ENCODE peak calls at places on chromosomes 1 and 21, in six cellular contexts. One of them, this sample, is unnamed.

GRCh38 chr1:39478536-39478935 is 12.9 kb upstream of the BMP8A start:
- DNase-seq in upper lobe of left lung: no peak
- DNase-seq in HTR-8/SVneo: no peak
- DNase-seq in stimulated activated CD4-positive, alpha-beta T cell treated with anti-CD3 and anti-CD28 coated beads, Interleukin-1b, Interleukin-23, amount 100 ng/mL, for 48 hours: no peak
- DNase-seq in GOT3: no peak
- DNase-seq in cardiac muscle cell: no peak
- DNase-seq in this sample: no peak

GRCh38 chr1:179743679-179744400 is 749 bp downstream of the FAM163A start:
- DNase-seq in upper lobe of left lung: no peak
- DNase-seq in HTR-8/SVneo: no peak
- DNase-seq in stimulated activated CD4-positive, alpha-beta T cell treated with anti-CD3 and anti-CD28 coated beads, Interleukin-1b, Interleukin-23, amount 100 ng/mL, for 48 hours: no peak
- DNase-seq in GOT3: no peak
- DNase-seq in cardiac muscle cell: peak
- DNase-seq in this sample: no peak

GRCh38 chr1:234621657-234622335 is 11.8 kb upstream of the IRF2BP2 start:
- DNase-seq in upper lobe of left lung: no peak
- DNase-seq in HTR-8/SVneo: no peak
- DNase-seq in stimulated activated CD4-positive, alpha-beta T cell treated with anti-CD3 and anti-CD28 coated beads, Interleukin-1b, Interleukin-23, amount 100 ng/mL, for 48 hours: no peak
- DNase-seq in GOT3: no peak
- DNase-seq in cardiac muscle cell: no peak
- DNase-seq in this sample: no peak

GRCh38 chr1:107493111-107493716 is 352.4 kb downstream of the NTNG1 start:
- DNase-seq in upper lobe of left lung: no peak
- DNase-seq in HTR-8/SVneo: no peak
- DNase-seq in stimulated activated CD4-positive, alpha-beta T cell treated with anti-CD3 and anti-CD28 coated beads, Interleukin-1b, Interleukin-23, amount 100 ng/mL, for 48 hours: no peak
- DNase-seq in GOT3: no peak
- DNase-seq in cardiac muscle cell: no peak
- DNase-seq in this sample: no peak

GRCh38 chr1:3678361-3679097 is 26.2 kb downstream of the TP73 start:
- DNase-seq in upper lobe of left lung: no peak
- DNase-seq in HTR-8/SVneo: no peak
- DNase-seq in stimulated activated CD4-positive, alpha-beta T cell treated with anti-CD3 and anti-CD28 coated beads, Interleukin-1b, Interleukin-23, amount 100 ng/mL, for 48 hours: no peak
- DNase-seq in GOT3: no peak
- DNase-seq in cardiac muscle cell: no peak
- DNase-seq in this sample: no peak

GRCh38 chr1:24727490-24728214 is 17.6 kb upstream of the CLIC4 start:
- DNase-seq in upper lobe of left lung: peak
- DNase-seq in HTR-8/SVneo: no peak
- DNase-seq in stimulated activated CD4-positive, alpha-beta T cell treated with anti-CD3 and anti-CD28 coated beads, Interleukin-1b, Interleukin-23, amount 100 ng/mL, for 48 hours: peak
- DNase-seq in GOT3: peak
- DNase-seq in cardiac muscle cell: no peak
- DNase-seq in this sample: no peak

GRCh38 chr21:30936207-30936606 is 54.8 kb upstream of the KRTAP11-1 start:
- DNase-seq in upper lobe of left lung: no peak
- DNase-seq in HTR-8/SVneo: no peak
- DNase-seq in stimulated activated CD4-positive, alpha-beta T cell treated with anti-CD3 and anti-CD28 coated beads, Interleukin-1b, Interleukin-23, amount 100 ng/mL, for 48 hours: no peak
- DNase-seq in GOT3: no peak
- DNase-seq in cardiac muscle cell: no peak
- DNase-seq in this sample: no peak

GRCh38 chr21:35491114-35491513 is 442.0 kb upstream of the RUNX1 start:
- DNase-seq in upper lobe of left lung: no peak
- DNase-seq in HTR-8/SVneo: no peak
- DNase-seq in stimulated activated CD4-positive, alpha-beta T cell treated with anti-CD3 and anti-CD28 coated beads, Interleukin-1b, Interleukin-23, amount 100 ng/mL, for 48 hours: no peak
- DNase-seq in GOT3: no peak
- DNase-seq in cardiac muscle cell: peak
- DNase-seq in this sample: no peak

GRCh38 chr1:201696217-201696761 is 132.7 kb upstream of the IPO9 start:
- DNase-seq in upper lobe of left lung: no peak
- DNase-seq in HTR-8/SVneo: peak
- DNase-seq in stimulated activated CD4-positive, alpha-beta T cell treated with anti-CD3 and anti-CD28 coated beads, Interleukin-1b, Interleukin-23, amount 100 ng/mL, for 48 hours: no peak
- DNase-seq in GOT3: peak
- DNase-seq in cardiac muscle cell: no peak
- DNase-seq in this sample: no peak

GRCh38 chr1:94862718-94863117 is 42.6 kb downstream of the SLC44A3 start:
- DNase-seq in upper lobe of left lung: no peak
- DNase-seq in HTR-8/SVneo: no peak
- DNase-seq in stimulated activated CD4-positive, alpha-beta T cell treated with anti-CD3 and anti-CD28 coated beads, Interleukin-1b, Interleukin-23, amount 100 ng/mL, for 48 hours: no peak
- DNase-seq in GOT3: no peak
- DNase-seq in cardiac muscle cell: no peak
- DNase-seq in this sample: no peak

GRCh38 chr1:85580046-85580411 is 532 bp upstream of the CCN1 start:
- DNase-seq in upper lobe of left lung: no peak
- DNase-seq in HTR-8/SVneo: no peak
- DNase-seq in stimulated activated CD4-positive, alpha-beta T cell treated with anti-CD3 and anti-CD28 coated beads, Interleukin-1b, Interleukin-23, amount 100 ng/mL, for 48 hours: no peak
- DNase-seq in GOT3: no peak
- DNase-seq in cardiac muscle cell: peak
- DNase-seq in this sample: no peak

GRCh38 chr1:228352677-228353481 is 53.8 kb downstream of the TRIM11 start:
- DNase-seq in upper lobe of left lung: no peak
- DNase-seq in HTR-8/SVneo: no peak
- DNase-seq in stimulated activated CD4-positive, alpha-beta T cell treated with anti-CD3 and anti-CD28 coated beads, Interleukin-1b, Interleukin-23, amount 100 ng/mL, for 48 hours: no peak
- DNase-seq in GOT3: no peak
- DNase-seq in cardiac muscle cell: no peak
- DNase-seq in this sample: no peak

GRCh38 chr1:112599513-112599912 is 19.4 kb downstream of the ST7L start:
- DNase-seq in upper lobe of left lung: no peak
- DNase-seq in HTR-8/SVneo: no peak
- DNase-seq in stimulated activated CD4-positive, alpha-beta T cell treated with anti-CD3 and anti-CD28 coated beads, Interleukin-1b, Interleukin-23, amount 100 ng/mL, for 48 hours: no peak
- DNase-seq in GOT3: no peak
- DNase-seq in cardiac muscle cell: no peak
- DNase-seq in this sample: no peak

GRCh38 chr1:227192163-227192562 is 126.1 kb downstream of the CDC42BPA start:
- DNase-seq in upper lobe of left lung: no peak
- DNase-seq in HTR-8/SVneo: peak
- DNase-seq in stimulated activated CD4-positive, alpha-beta T cell treated with anti-CD3 and anti-CD28 coated beads, Interleukin-1b, Interleukin-23, amount 100 ng/mL, for 48 hours: peak
- DNase-seq in GOT3: peak
- DNase-seq in cardiac muscle cell: no peak
- DNase-seq in this sample: no peak

GRCh38 chr1:102851616-102852015 is 256.7 kb downstream of the COL11A1 start:
- DNase-seq in upper lobe of left lung: no peak
- DNase-seq in HTR-8/SVneo: no peak
- DNase-seq in stimulated activated CD4-positive, alpha-beta T cell treated with anti-CD3 and anti-CD28 coated beads, Interleukin-1b, Interleukin-23, amount 100 ng/mL, for 48 hours: no peak
- DNase-seq in GOT3: no peak
- DNase-seq in cardiac muscle cell: no peak
- DNase-seq in this sample: no peak

GRCh38 chr21:31326478-31327247 is 17.4 kb downstream of the TIAM1 start:
- DNase-seq in upper lobe of left lung: no peak
- DNase-seq in HTR-8/SVneo: no peak
- DNase-seq in stimulated activated CD4-positive, alpha-beta T cell treated with anti-CD3 and anti-CD28 coated beads, Interleukin-1b, Interleukin-23, amount 100 ng/mL, for 48 hours: peak
- DNase-seq in GOT3: no peak
- DNase-seq in cardiac muscle cell: no peak
- DNase-seq in this sample: peak

GRCh38 chr1:203306970-203307541 is 1.7 kb downstream of the BTG2 start:
- DNase-seq in upper lobe of left lung: peak
- DNase-seq in HTR-8/SVneo: no peak
- DNase-seq in stimulated activated CD4-positive, alpha-beta T cell treated with anti-CD3 and anti-CD28 coated beads, Interleukin-1b, Interleukin-23, amount 100 ng/mL, for 48 hours: peak
- DNase-seq in GOT3: no peak
- DNase-seq in cardiac muscle cell: no peak
- DNase-seq in this sample: peak

GRCh38 chr1:28365864-28366263 is 3.7 kb upstream of the PHACTR4 start:
- DNase-seq in upper lobe of left lung: no peak
- DNase-seq in HTR-8/SVneo: no peak
- DNase-seq in stimulated activated CD4-positive, alpha-beta T cell treated with anti-CD3 and anti-CD28 coated beads, Interleukin-1b, Interleukin-23, amount 100 ng/mL, for 48 hours: no peak
- DNase-seq in GOT3: no peak
- DNase-seq in cardiac muscle cell: no peak
- DNase-seq in this sample: no peak

GRCh38 chr1:78440381-78440793 is 50.4 kb upstream of the PTGFR start:
- DNase-seq in upper lobe of left lung: no peak
- DNase-seq in HTR-8/SVneo: no peak
- DNase-seq in stimulated activated CD4-positive, alpha-beta T cell treated with anti-CD3 and anti-CD28 coated beads, Interleukin-1b, Interleukin-23, amount 100 ng/mL, for 48 hours: no peak
- DNase-seq in GOT3: no peak
- DNase-seq in cardiac muscle cell: no peak
- DNase-seq in this sample: no peak

GRCh38 chr1:186212574-186213224 is 162.4 kb downstream of the TPR start:
- DNase-seq in upper lobe of left lung: peak
- DNase-seq in HTR-8/SVneo: peak
- DNase-seq in stimulated activated CD4-positive, alpha-beta T cell treated with anti-CD3 and anti-CD28 coated beads, Interleukin-1b, Interleukin-23, amount 100 ng/mL, for 48 hours: peak
- DNase-seq in GOT3: no peak
- DNase-seq in cardiac muscle cell: peak
- DNase-seq in this sample: no peak

GRCh38 chr1:10624256-10625050 is 149.7 kb downstream of the PEX14 start:
- DNase-seq in upper lobe of left lung: peak
- DNase-seq in HTR-8/SVneo: no peak
- DNase-seq in stimulated activated CD4-positive, alpha-beta T cell treated with anti-CD3 and anti-CD28 coated beads, Interleukin-1b, Interleukin-23, amount 100 ng/mL, for 48 hours: no peak
- DNase-seq in GOT3: no peak
- DNase-seq in cardiac muscle cell: no peak
- DNase-seq in this sample: no peak

GRCh38 chr1:155064109-155064812 is 721 bp downstream of the EFNA4 start:
- DNase-seq in upper lobe of left lung: no peak
- DNase-seq in HTR-8/SVneo: no peak
- DNase-seq in stimulated activated CD4-positive, alpha-beta T cell treated with anti-CD3 and anti-CD28 coated beads, Interleukin-1b, Interleukin-23, amount 100 ng/mL, for 48 hours: no peak
- DNase-seq in GOT3: no peak
- DNase-seq in cardiac muscle cell: peak
- DNase-seq in this sample: no peak

GRCh38 chr1:174135200-174135599 is 24.1 kb upstream of the RABGAP1L start:
- DNase-seq in upper lobe of left lung: no peak
- DNase-seq in HTR-8/SVneo: no peak
- DNase-seq in stimulated activated CD4-positive, alpha-beta T cell treated with anti-CD3 and anti-CD28 coated beads, Interleukin-1b, Interleukin-23, amount 100 ng/mL, for 48 hours: no peak
- DNase-seq in GOT3: no peak
- DNase-seq in cardiac muscle cell: no peak
- DNase-seq in this sample: no peak

GRCh38 chr1:228373681-228374571 is 32.7 kb downstream of the TRIM11 start:
- DNase-seq in upper lobe of left lung: no peak
- DNase-seq in HTR-8/SVneo: no peak
- DNase-seq in stimulated activated CD4-positive, alpha-beta T cell treated with anti-CD3 and anti-CD28 coated beads, Interleukin-1b, Interleukin-23, amount 100 ng/mL, for 48 hours: peak
- DNase-seq in GOT3: no peak
- DNase-seq in cardiac muscle cell: no peak
- DNase-seq in this sample: no peak

GRCh38 chr1:103788377-103788776 is 38.7 kb downstream of the AMY1C start:
- DNase-seq in upper lobe of left lung: no peak
- DNase-seq in HTR-8/SVneo: no peak
- DNase-seq in stimulated activated CD4-positive, alpha-beta T cell treated with anti-CD3 and anti-CD28 coated beads, Interleukin-1b, Interleukin-23, amount 100 ng/mL, for 48 hours: no peak
- DNase-seq in GOT3: no peak
- DNase-seq in cardiac muscle cell: peak
- DNase-seq in this sample: no peak

GRCh38 chr1:155178441-155179106 is 4.9 kb downstream of the TRIM46 start:
- DNase-seq in upper lobe of left lung: peak
- DNase-seq in HTR-8/SVneo: no peak
- DNase-seq in stimulated activated CD4-positive, alpha-beta T cell treated with anti-CD3 and anti-CD28 coated beads, Interleukin-1b, Interleukin-23, amount 100 ng/mL, for 48 hours: no peak
- DNase-seq in GOT3: no peak
- DNase-seq in cardiac muscle cell: no peak
- DNase-seq in this sample: no peak

GRCh38 chr1:78607944-78608343 is 12.3 kb upstream of the IFI44L start:
- DNase-seq in upper lobe of left lung: no peak
- DNase-seq in HTR-8/SVneo: no peak
- DNase-seq in stimulated activated CD4-positive, alpha-beta T cell treated with anti-CD3 and anti-CD28 coated beads, Interleukin-1b, Interleukin-23, amount 100 ng/mL, for 48 hours: no peak
- DNase-seq in GOT3: no peak
- DNase-seq in cardiac muscle cell: no peak
- DNase-seq in this sample: no peak

GRCh38 chr1:237043846-237044636 is 2.1 kb downstream of the RYR2 start:
- DNase-seq in upper lobe of left lung: no peak
- DNase-seq in HTR-8/SVneo: no peak
- DNase-seq in stimulated activated CD4-positive, alpha-beta T cell treated with anti-CD3 and anti-CD28 coated beads, Interleukin-1b, Interleukin-23, amount 100 ng/mL, for 48 hours: no peak
- DNase-seq in GOT3: no peak
- DNase-seq in cardiac muscle cell: peak
- DNase-seq in this sample: no peak

GRCh38 chr1:90370696-90371095 is 346.4 kb downstream of the BARHL2 start:
- DNase-seq in upper lobe of left lung: no peak
- DNase-seq in HTR-8/SVneo: no peak
- DNase-seq in stimulated activated CD4-positive, alpha-beta T cell treated with anti-CD3 and anti-CD28 coated beads, Interleukin-1b, Interleukin-23, amount 100 ng/mL, for 48 hours: no peak
- DNase-seq in GOT3: no peak
- DNase-seq in cardiac muscle cell: no peak
- DNase-seq in this sample: no peak

GRCh38 chr1:65209005-65209885 is 61.2 kb downstream of the AK4 start:
- DNase-seq in upper lobe of left lung: no peak
- DNase-seq in HTR-8/SVneo: peak
- DNase-seq in stimulated activated CD4-positive, alpha-beta T cell treated with anti-CD3 and anti-CD28 coated beads, Interleukin-1b, Interleukin-23, amount 100 ng/mL, for 48 hours: no peak
- DNase-seq in GOT3: no peak
- DNase-seq in cardiac muscle cell: peak
- DNase-seq in this sample: no peak

GRCh38 chr1:162206749-162207635 is 137.5 kb downstream of the NOS1AP start:
- DNase-seq in upper lobe of left lung: peak
- DNase-seq in HTR-8/SVneo: no peak
- DNase-seq in stimulated activated CD4-positive, alpha-beta T cell treated with anti-CD3 and anti-CD28 coated beads, Interleukin-1b, Interleukin-23, amount 100 ng/mL, for 48 hours: no peak
- DNase-seq in GOT3: no peak
- DNase-seq in cardiac muscle cell: peak
- DNase-seq in this sample: no peak

GRCh38 chr1:60621524-60621923 is 460.8 kb upstream of the NFIA start:
- DNase-seq in upper lobe of left lung: no peak
- DNase-seq in HTR-8/SVneo: no peak
- DNase-seq in stimulated activated CD4-positive, alpha-beta T cell treated with anti-CD3 and anti-CD28 coated beads, Interleukin-1b, Interleukin-23, amount 100 ng/mL, for 48 hours: no peak
- DNase-seq in GOT3: no peak
- DNase-seq in cardiac muscle cell: no peak
- DNase-seq in this sample: no peak

GRCh38 chr1:86741947-86742572 is 37.7 kb downstream of the SH3GLB1 start:
- DNase-seq in upper lobe of left lung: peak
- DNase-seq in HTR-8/SVneo: peak
- DNase-seq in stimulated activated CD4-positive, alpha-beta T cell treated with anti-CD3 and anti-CD28 coated beads, Interleukin-1b, Interleukin-23, amount 100 ng/mL, for 48 hours: no peak
- DNase-seq in GOT3: no peak
- DNase-seq in cardiac muscle cell: peak
- DNase-seq in this sample: peak

GRCh38 chr1:32817815-32818786 is 648 bp downstream of the S100PBP start:
- DNase-seq in upper lobe of left lung: peak
- DNase-seq in HTR-8/SVneo: peak
- DNase-seq in stimulated activated CD4-positive, alpha-beta T cell treated with anti-CD3 and anti-CD28 coated beads, Interleukin-1b, Interleukin-23, amount 100 ng/mL, for 48 hours: peak
- DNase-seq in GOT3: no peak
- DNase-seq in cardiac muscle cell: peak
- DNase-seq in this sample: peak

GRCh38 chr1:232454487-232454886 is 175.4 kb downstream of the SIPA1L2 start:
- DNase-seq in upper lobe of left lung: no peak
- DNase-seq in HTR-8/SVneo: no peak
- DNase-seq in stimulated activated CD4-positive, alpha-beta T cell treated with anti-CD3 and anti-CD28 coated beads, Interleukin-1b, Interleukin-23, amount 100 ng/mL, for 48 hours: no peak
- DNase-seq in GOT3: no peak
- DNase-seq in cardiac muscle cell: no peak
- DNase-seq in this sample: no peak

GRCh38 chr1:2975466-2976179 is 45.6 kb upstream of the ACTRT2 start:
- DNase-seq in upper lobe of left lung: peak
- DNase-seq in HTR-8/SVneo: no peak
- DNase-seq in stimulated activated CD4-positive, alpha-beta T cell treated with anti-CD3 and anti-CD28 coated beads, Interleukin-1b, Interleukin-23, amount 100 ng/mL, for 48 hours: no peak
- DNase-seq in GOT3: no peak
- DNase-seq in cardiac muscle cell: no peak
- DNase-seq in this sample: no peak

GRCh38 chr1:115456441-115456961 is 118.5 kb upstream of the NGF start:
- DNase-seq in upper lobe of left lung: no peak
- DNase-seq in HTR-8/SVneo: no peak
- DNase-seq in stimulated activated CD4-positive, alpha-beta T cell treated with anti-CD3 and anti-CD28 coated beads, Interleukin-1b, Interleukin-23, amount 100 ng/mL, for 48 hours: no peak
- DNase-seq in GOT3: no peak
- DNase-seq in cardiac muscle cell: no peak
- DNase-seq in this sample: no peak

GRCh38 chr1:239870194-239870593 is 221.5 kb upstream of the FMN2 start:
- DNase-seq in upper lobe of left lung: no peak
- DNase-seq in HTR-8/SVneo: no peak
- DNase-seq in stimulated activated CD4-positive, alpha-beta T cell treated with anti-CD3 and anti-CD28 coated beads, Interleukin-1b, Interleukin-23, amount 100 ng/mL, for 48 hours: no peak
- DNase-seq in GOT3: no peak
- DNase-seq in cardiac muscle cell: no peak
- DNase-seq in this sample: no peak

GRCh38 chr1:202343652-202344349 is 2.1 kb upstream of the UBE2T start:
- DNase-seq in upper lobe of left lung: no peak
- DNase-seq in HTR-8/SVneo: peak
- DNase-seq in stimulated activated CD4-positive, alpha-beta T cell treated with anti-CD3 and anti-CD28 coated beads, Interleukin-1b, Interleukin-23, amount 100 ng/mL, for 48 hours: no peak
- DNase-seq in GOT3: no peak
- DNase-seq in cardiac muscle cell: peak
- DNase-seq in this sample: peak